ENCODE peak calls at places on chromosome 18, in seven cellular contexts. J is foreskin keratinocyte, V is nephron progenitor cell, C is NCI-H1930, O is islet precursor cell, E is EL, N is activated T-helper 1 cell treated with Interleukin-2 at 50 U/mL for 16 hours. Y is an unnamed sample.

GRCh38 chr18:75456277-75456676 is 28.8 kb upstream of the SMIM21 start:
- DNase-seq in J (no peak), V (peak; percentile 47), C (no peak), O (peak; percentile 65), E (no peak), N (no peak), Y (no peak)

GRCh38 chr18:47680488-47680887 is 250.0 kb downstream of the SMAD2 start:
- DNase-seq in J (no peak), V (no peak), C (no peak), O (no peak), E (no peak), N (no peak), Y (no peak)

GRCh38 chr18:21074336-21075323 is 37.0 kb downstream of the ROCK1 start:
- DNase-seq in J (peak; percentile 78), V (no peak), C (no peak), O (no peak), E (peak; percentile 6), N (no peak), Y (no peak)

GRCh38 chr18:79388043-79388442 is 7.7 kb upstream of the NFATC1 start:
- DNase-seq in J (no peak), V (no peak), C (no peak), O (peak; percentile 41), E (no peak), N (no peak), Y (no peak)

GRCh38 chr18:22822024-22822423 is 111.1 kb upstream of the RBBP8 start:
- DNase-seq in J (peak; percentile 65), V (no peak), C (no peak), O (peak; percentile 67), E (peak; percentile 73), N (no peak), Y (peak; percentile 93)

GRCh38 chr18:41465386-41465785 is 489.6 kb upstream of the PIK3C3 start:
- DNase-seq in J (no peak), V (no peak), C (no peak), O (no peak), E (no peak), N (no peak), Y (no peak)

GRCh38 chr18:10419420-10420103 is 34.9 kb upstream of the APCDD1 start:
- DNase-seq in J (no peak), V (no peak), C (no peak), O (no peak), E (peak; percentile 53), N (no peak), Y (no peak)

GRCh38 chr18:49020621-49021021 is 69.9 kb upstream of the SMAD7 start:
- DNase-seq in J (peak; percentile 58), V (no peak), C (no peak), O (peak; percentile 87), E (peak; percentile 34), N (no peak), Y (no peak)

GRCh38 chr18:35076556-35076955 is 35.3 kb downstream of the MAPRE2 start:
- DNase-seq in J (peak; percentile 71), V (no peak), C (no peak), O (no peak), E (peak; percentile 92), N (no peak), Y (no peak)

Y was measured in iPS DF 19.7.